ENCODE peak calls at places on chromosomes 11 and 22, in eight cellular contexts. K is lower leg skin; U is effector memory CD4-positive, alpha-beta T cell; A is GM12865; W is pancreas; T is brain microvascular endothelial cell; N is fibroblast of mammary gland; C is IMR-90. B is an unnamed sample.

GRCh38 chr22:42934338-42934737 is 77.3 kb upstream of the ARFGAP3 start:
- DNase-seq in K (no peak), U (no peak), A (peak), W (no peak), T (no peak), N (no peak), C (no peak), B (no peak)

GRCh38 chr11:116312560-116313340 is 460.0 kb downstream of the BUD13 start:
- DNase-seq in K (peak), U (no peak), A (no peak), W (peak), T (no peak), N (peak), C (no peak), B (peak)

GRCh38 chr11:60831143-60831500 is 10.8 kb upstream of the CCDC86 start:
- DNase-seq in K (peak), U (peak), A (peak), W (peak), T (peak), N (peak), C (peak), B (peak)

GRCh38 chr22:42073568-42074152 is 388 bp upstream of the PHETA2 start:
- DNase-seq in K (no peak), U (no peak), A (no peak), W (no peak), T (no peak), N (no peak), C (no peak), B (no peak)

GRCh38 chr11:36452231-36452630 is 57.8 kb downstream of the TRAF6 start:
- DNase-seq in K (no peak), U (no peak), A (no peak), W (no peak), T (no peak), N (no peak), C (peak), B (no peak)

GRCh38 chr11:43952401-43953342 is 10.2 kb downstream of the C11orf96 start:
- DNase-seq in K (no peak), U (no peak), A (no peak), W (no peak), T (no peak), N (no peak), C (no peak), B (no peak)

GRCh38 chr11:26996056-26996455 is 2.1 kb downstream of the FIBIN start:
- DNase-seq in K (no peak), U (no peak), A (no peak), W (no peak), T (no peak), N (no peak), C (no peak), B (no peak)

GRCh38 chr11:124069429-124070401 is 28.6 kb upstream of the OR10G7 start:
- DNase-seq in K (peak), U (no peak), A (peak), W (peak), T (peak), N (peak), C (peak), B (no peak)

GRCh38 chr22:44292007-44292370 is 20.8 kb downstream of the SHISAL1 start:
- DNase-seq in K (no peak), U (no peak), A (no peak), W (no peak), T (no peak), N (no peak), C (no peak), B (no peak)

GRCh38 chr22:37626556-37627075 is 12.9 kb upstream of the SH3BP1 start:
- DNase-seq in K (no peak), U (no peak), A (no peak), W (no peak), T (no peak), N (no peak), C (no peak), B (no peak)

GRCh38 chr11:32511926-32512325 is 71.7 kb upstream of the EIF3M start:
- DNase-seq in K (no peak), U (no peak), A (no peak), W (no peak), T (no peak), N (no peak), C (no peak), B (no peak)

GRCh38 chr11:121553806-121554205 is 101.0 kb upstream of the SORL1-AS1 start:
- DNase-seq in K (no peak), U (no peak), A (no peak), W (peak), T (peak), N (peak), C (peak), B (no peak)

GRCh38 chr11:880447-880846 is 30.2 kb downstream of the CHID1 start:
- DNase-seq in K (no peak), U (no peak), A (no peak), W (no peak), T (no peak), N (no peak), C (no peak), B (no peak)
- H3K4me3 ChIP-seq in K (no peak), U (no peak), A (no peak), W (no peak), T (no peak), N (no peak), C (no peak), B (no peak)

DNA sequence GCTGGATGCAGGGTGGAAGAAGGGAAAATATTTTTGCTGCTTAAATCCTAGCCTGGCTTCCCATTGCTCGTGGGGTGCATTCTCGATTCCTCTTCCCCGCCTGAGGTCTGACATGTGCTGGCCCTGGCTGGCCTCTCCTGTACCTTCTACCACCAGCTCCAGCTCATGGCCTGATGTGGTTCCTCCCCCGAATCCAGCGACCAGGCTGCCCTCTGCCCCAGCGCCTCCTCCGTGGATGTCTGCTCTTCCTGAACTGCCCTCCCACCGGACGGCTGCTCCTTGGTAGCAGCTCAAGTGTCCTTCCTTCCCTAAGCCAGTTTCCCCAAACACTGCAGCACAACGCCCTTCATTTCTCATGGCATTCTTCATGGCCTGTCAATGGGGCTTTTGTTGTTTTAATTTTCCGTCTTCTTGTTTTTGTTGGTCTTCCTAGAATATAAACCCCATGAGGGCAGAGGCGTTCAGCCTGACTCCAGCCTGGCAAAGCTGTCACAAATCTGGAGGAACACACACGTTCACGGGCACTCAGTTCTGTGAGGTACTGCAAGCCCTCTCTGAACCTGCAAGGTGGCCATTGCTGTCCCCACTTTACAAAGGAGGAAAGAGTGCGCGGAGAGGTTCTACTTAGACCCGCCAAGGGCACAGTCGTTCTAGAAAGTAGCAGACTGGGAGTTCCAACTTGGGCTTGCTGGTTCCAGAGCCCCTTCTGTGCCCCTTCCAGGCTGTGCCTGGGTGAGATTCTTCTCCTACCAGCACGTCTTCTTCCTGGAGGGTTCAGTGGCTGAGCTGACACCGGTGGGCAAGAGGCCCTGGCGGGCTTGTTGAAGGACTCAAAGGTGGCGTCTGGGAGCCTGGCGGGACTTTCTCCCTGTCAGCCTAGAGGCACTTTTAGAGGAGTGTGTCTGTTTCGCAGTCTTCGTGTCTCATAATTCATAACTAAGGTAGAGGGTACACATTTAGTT is 955 bp upstream of the LRP5 start:
- DNase-seq in K (no peak), U (no peak), A (no peak), W (no peak), T (no peak), N (no peak), C (no peak), B (no peak)
- H3K4me3 ChIP-seq in K (no peak), U (peak), A (no peak), W (no peak), T (no peak), N (peak), C (peak), B (peak)

GRCh38 chr11:58957922-58958321 is 18.6 kb downstream of the GLYATL1 start:
- DNase-seq in K (no peak), U (no peak), A (peak), W (no peak), T (no peak), N (peak), C (no peak), B (no peak)
- H3K4me3 ChIP-seq in K (no peak), U (no peak), A (no peak), W (no peak), T (no peak), N (no peak), C (no peak), B (no peak)

DNA sequence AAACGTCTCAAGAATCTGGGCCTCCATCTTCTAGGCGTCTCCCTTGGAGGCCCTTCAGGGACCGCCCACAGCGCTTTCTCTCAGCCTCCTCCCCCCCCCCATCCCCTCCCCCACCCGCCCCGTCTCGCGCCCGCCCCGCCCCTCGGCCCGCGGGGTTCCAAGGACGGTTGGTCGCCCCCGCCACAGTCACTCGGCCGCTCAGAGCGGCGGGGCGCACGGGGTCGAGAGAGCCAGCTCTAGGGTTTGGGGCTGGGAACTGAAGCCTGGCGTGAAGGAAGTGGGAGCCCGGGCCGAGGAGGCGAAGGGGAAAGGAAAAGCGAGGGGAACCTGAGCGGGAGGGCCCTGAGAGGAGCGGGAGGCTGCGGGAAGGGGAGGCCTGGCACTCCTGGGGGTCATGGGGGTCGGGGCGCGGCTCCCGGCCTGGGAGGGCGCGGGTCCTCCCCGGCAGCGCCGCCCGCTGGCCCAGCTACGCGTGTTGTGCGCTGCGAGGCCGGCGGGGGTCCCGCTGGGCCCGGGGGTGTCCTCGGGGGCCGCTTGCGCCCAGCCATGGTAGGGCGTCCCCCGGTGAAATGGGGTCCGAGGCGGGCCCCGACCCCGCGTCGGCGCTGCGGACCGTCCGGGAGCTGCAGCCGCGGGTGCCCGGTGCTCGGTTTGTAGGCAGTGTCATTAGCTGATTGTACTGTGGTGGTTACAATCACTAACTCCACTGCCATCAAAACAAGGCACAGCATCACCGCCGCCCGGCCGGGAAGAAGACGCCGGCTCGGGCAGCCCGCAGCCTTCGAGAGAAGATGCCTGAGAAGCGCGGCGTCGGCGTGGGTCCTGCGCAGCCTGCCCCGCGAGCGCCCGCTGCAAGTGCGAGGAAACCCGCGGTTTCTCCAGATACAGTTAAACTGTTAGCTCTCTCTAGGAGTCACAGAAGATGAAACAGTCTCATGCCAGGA is at the start of gene BTG4:
- DNase-seq in K (no peak), U (no peak), A (no peak), W (no peak), T (no peak), N (peak), C (no peak), B (no peak)
- H3K4me3 ChIP-seq in K (no peak), U (no peak), A (peak), W (peak), T (peak), N (peak), C (peak), B (peak)

GRCh38 chr22:21569459-21570161 is 2.1 kb downstream of the UBE2L3 start:
- DNase-seq in K (no peak), U (no peak), A (peak), W (no peak), T (no peak), N (no peak), C (no peak), B (no peak)
- H3K4me3 ChIP-seq in K (no peak), U (no peak), A (peak), W (no peak), T (peak), N (no peak), C (no peak), B (peak)

GRCh38 chr11:91981995-91982394 is 242.6 kb upstream of the FAT3 start:
- DNase-seq in K (peak), U (no peak), A (no peak), W (peak), T (peak), N (peak), C (peak), B (no peak)
- H3K4me3 ChIP-seq in K (no peak), U (no peak), A (no peak), W (no peak), T (no peak), N (no peak), C (no peak), B (no peak)

GRCh38 chr22:30635273-30636225 is at the start of gene SLC35E4:
- DNase-seq in K (peak), U (peak), A (peak), W (peak), T (peak), N (peak), C (peak), B (peak)

GRCh38 chr22:30634477-30635233 is 926 bp upstream of the SLC35E4 start:
- DNase-seq in K (peak), U (peak), A (peak), W (peak), T (peak), N (peak), C (peak), B (peak)

GRCh38 chr22:30637701-30638114 is 2.1 kb downstream of the SLC35E4 start:
- DNase-seq in K (no peak), U (no peak), A (no peak), W (no peak), T (no peak), N (peak), C (no peak), B (no peak)

GRCh38 chr22:30640361-30640760 is 4.8 kb downstream of the SLC35E4 start:
- DNase-seq in K (no peak), U (no peak), A (no peak), W (no peak), T (no peak), N (no peak), C (no peak), B (no peak)

GRCh38 chr22:30636226-30637077 is 871 bp downstream of the SLC35E4 start:
- DNase-seq in K (peak), U (no peak), A (peak), W (peak), T (no peak), N (peak), C (no peak), B (no peak)
- H3K4me3 ChIP-seq in K (peak), U (peak), A (peak), W (peak), T (peak), N (peak), C (peak), B (peak)

DNA sequence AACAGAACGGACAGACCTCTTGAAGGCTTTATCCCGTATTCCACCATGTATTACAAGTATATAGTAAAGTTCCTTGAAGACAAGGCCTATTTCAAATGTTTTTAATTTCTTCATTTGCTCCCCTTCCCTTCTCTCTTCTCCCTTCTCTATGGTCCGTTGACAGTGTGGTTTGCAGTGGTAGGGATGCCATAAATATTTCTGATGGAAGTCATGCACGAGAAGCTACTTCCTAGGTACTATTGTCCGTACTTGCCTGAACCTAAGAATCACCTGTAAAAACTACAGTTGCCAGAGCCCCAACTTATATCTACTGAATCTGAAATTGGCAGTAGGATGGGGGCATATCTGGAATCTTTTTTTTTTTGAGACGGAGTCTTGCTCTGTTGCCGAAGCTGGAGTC is 2.8 kb downstream of the PISD start:
- DNase-seq in K (no peak), U (no peak), A (no peak), W (no peak), T (no peak), N (no peak), C (no peak), B (no peak)
- H3K4me3 ChIP-seq in K (no peak), U (no peak), A (no peak), W (no peak), T (no peak), N (no peak), C (no peak), B (no peak)

DNA sequence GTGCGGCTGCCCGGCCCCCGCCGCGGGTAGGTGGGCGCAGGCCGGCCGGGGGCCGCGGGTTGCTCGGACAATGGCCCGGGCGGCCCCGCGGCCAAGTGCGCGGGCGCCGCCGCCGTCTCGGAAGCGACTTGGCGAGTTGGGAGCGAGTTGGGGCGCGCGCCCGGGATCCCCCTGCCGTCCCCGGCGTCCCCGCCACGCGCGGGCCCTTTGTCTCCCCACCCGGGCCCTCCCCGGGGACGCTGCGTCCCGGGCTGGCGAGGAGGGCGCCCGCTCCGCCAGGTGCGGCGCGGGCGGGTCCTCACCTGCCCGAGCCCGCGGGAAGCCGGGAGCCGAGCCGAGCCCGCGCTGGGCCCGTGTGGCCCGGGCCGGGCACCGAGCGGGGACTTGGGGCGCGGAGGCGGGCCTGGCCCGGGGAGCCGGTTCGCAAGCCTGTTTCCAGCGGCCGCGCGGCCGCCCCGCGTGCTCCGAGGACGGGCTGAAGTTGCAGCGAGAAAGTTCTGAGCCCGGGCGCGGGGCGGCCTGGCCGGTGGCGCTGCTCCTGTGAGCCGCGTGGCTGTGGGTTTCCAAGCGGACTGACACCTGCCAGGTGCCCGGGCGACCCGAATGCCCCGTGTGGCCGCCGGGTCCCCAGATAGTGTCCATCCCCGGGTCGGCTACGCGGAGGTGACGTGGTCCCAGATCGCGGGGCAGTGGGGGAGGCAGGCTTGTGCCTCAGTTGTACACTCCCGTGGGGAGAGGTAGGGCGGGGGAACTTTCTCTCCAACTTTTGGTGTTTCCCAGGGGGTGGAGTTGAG is 586 bp downstream of the LRP5 start:
- DNase-seq in K (no peak), U (no peak), A (peak), W (no peak), T (no peak), N (no peak), C (no peak), B (no peak)
- H3K4me3 ChIP-seq in K (peak), U (peak), A (peak), W (peak), T (peak), N (peak), C (peak), B (peak)

GRCh38 chr11:84722583-84723108 is 904.5 kb downstream of the DLG2 start:
- DNase-seq in K (no peak), U (no peak), A (no peak), W (no peak), T (no peak), N (peak), C (no peak), B (no peak)

GRCh38 chr11:84714316-84714780 is 912.8 kb downstream of the DLG2 start:
- DNase-seq in K (no peak), U (no peak), A (peak), W (peak), T (peak), N (peak), C (peak), B (no peak)

GRCh38 chr11:84721561-84721961 is 905.6 kb downstream of the DLG2 start:
- DNase-seq in K (no peak), U (no peak), A (no peak), W (no peak), T (no peak), N (no peak), C (no peak), B (no peak)

GRCh38 chr11:84720706-84721402 is 906.3 kb downstream of the DLG2 start:
- DNase-seq in K (no peak), U (no peak), A (no peak), W (peak), T (no peak), N (peak), C (no peak), B (no peak)

GRCh38 chr11:84719935-84720577 is 907.1 kb downstream of the DLG2 start:
- DNase-seq in K (no peak), U (no peak), A (no peak), W (no peak), T (no peak), N (no peak), C (no peak), B (no peak)
- H3K4me3 ChIP-seq in K (no peak), U (no peak), A (no peak), W (peak), T (peak), N (peak), C (no peak), B (peak)